ENCODE peak calls at places on chromosomes 11 and 22, in ten cellular contexts. N is HFF-Myc; T is CD4-positive, alpha-beta T cell; A is breast epithelium; L is tibial artery; H is A549; Y is dorsolateral prefrontal cortex; Q is glutamatergic neuron; E is endothelial cell; Z is CD8-positive, alpha-beta T cell. F is an unnamed sample.

GRCh38 chr11:35145249-35145648 is 6.3 kb downstream of the CD44 start:
- DNase-seq in A (no peak), L (no peak), Q (no peak), H (no peak), N (no peak), E (no peak), Z (no peak), T (no peak), Y (no peak), F (no peak)

GRCh38 chr11:62431171-62431895 is 12.5 kb downstream of the SCGB1A1 start:
- DNase-seq in E (no peak), T (no peak), Q (no peak), H (peak; percentile 42), Z (no peak), Y (no peak), A (no peak), L (no peak), N (no peak), F (no peak)

GRCh38 chr22:47918276-47918928 is 1156.0 kb downstream of the TBC1D22A start:
- DNase-seq in E (no peak), Q (no peak), T (peak; percentile 4), Z (no peak), N (no peak), A (no peak), H (no peak), L (no peak), Y (no peak), F (no peak)

GRCh38 chr11:2302280-2302843 is 549 bp downstream of the TSPAN32 start:
- DNase-seq in L (no peak), A (peak; percentile 17), Y (no peak), N (no peak), Z (no peak), H (no peak), Q (no peak), E (no peak), T (no peak), F (no peak)

GRCh38 chr11:96486890-96487633 is 97.2 kb downstream of the JRKL start:
- DNase-seq in L (no peak), N (no peak), T (no peak), H (peak; percentile 49), Q (no peak), Y (no peak), E (no peak), Z (no peak), A (no peak), F (no peak)

GRCh38 chr11:104765401-104765800 is 132.9 kb downstream of the CASP12 start:
- DNase-seq in Q (no peak), A (no peak), H (no peak), T (no peak), E (no peak), L (no peak), Z (no peak), N (no peak), Y (no peak), F (no peak)

GRCh38 chr22:46287873-46288751 is 8.6 kb upstream of the GTSE1 start:
- DNase-seq in N (no peak), T (no peak), H (no peak), Q (no peak), Z (peak; percentile 23), A (no peak), Y (no peak), L (no peak), E (peak; percentile 56), F (no peak)

GRCh38 chr11:76266269-76266668 is 60.0 kb upstream of the WNT11 start:
- DNase-seq in Q (no peak), N (peak; percentile 14), L (peak; percentile 79), Y (no peak), Z (no peak), T (no peak), H (peak; percentile 61), A (peak; percentile 28), E (no peak), F (no peak)

GRCh38 chr22:19085233-19086043 is 36.8 kb downstream of the DGCR2 start:
- DNase-seq in E (peak; percentile 9), Q (no peak), Y (no peak), N (no peak), Z (no peak), H (peak; percentile 18), L (no peak), A (no peak), T (no peak), F (peak; percentile 46)

GRCh38 chr11:75720639-75721038 is 3.0 kb downstream of the MOGAT2 start:
- DNase-seq in A (no peak), Q (no peak), L (no peak), Y (no peak), T (no peak), E (no peak), Z (no peak), N (no peak), H (no peak), F (no peak)

GRCh38 chr11:47442514-47442913 is 6.4 kb downstream of the RAPSN start:
- DNase-seq in E (no peak), Z (no peak), N (no peak), H (no peak), Q (no peak), Y (no peak), T (no peak), A (no peak), L (no peak), F (no peak)

GRCh38 chr11:111926505-111927391 is 8.0 kb downstream of the C11orf52 start:
- DNase-seq in A (peak; percentile 96), Y (peak; percentile 95), Q (peak; percentile 98), L (peak; percentile 96), Z (peak; percentile 90), H (peak; percentile 93), T (peak; percentile 95), E (peak; percentile 97), N (peak; percentile 82), F (peak; percentile 84)
- TF ChIP-seq CTCF in A (peak; percentile 28), Y (peak; percentile 26), Q (no peak), L (peak; percentile 45), Z (no peak), H (no peak), T (no peak), E (no peak), N (no peak), F (no peak)

GRCh38 chr11:125578783-125579182 is 9.5 kb downstream of the EI24 start:
- DNase-seq in A (no peak), E (no peak), H (no peak), Z (no peak), L (no peak), T (no peak), Y (no peak), Q (no peak), N (no peak), F (no peak)
- TF ChIP-seq CTCF in A (no peak), E (no peak), H (no peak), Z (no peak), L (no peak), T (no peak), Y (no peak), Q (no peak), N (no peak), F (no peak)

GRCh38 chr11:93775289-93775688 is 8.8 kb upstream of the MED17 start:
- DNase-seq in T (no peak), H (peak; percentile 4), Y (no peak), A (no peak), Q (peak; percentile 38), L (no peak), E (peak; percentile 13), N (no peak), Z (no peak), F (no peak)
- TF ChIP-seq CTCF in T (no peak), H (no peak), Y (no peak), A (no peak), Q (peak; percentile 53), L (no peak), E (peak; percentile 31), N (peak; percentile 50), Z (no peak), F (peak; percentile 21)

GRCh38 chr11:534592-535518 is 521 bp downstream of the HRAS start:
- DNase-seq in E (peak; percentile 18), Z (no peak), Q (no peak), L (no peak), A (peak; percentile 82), H (no peak), Y (no peak), N (no peak), T (no peak), F (no peak)
- TF ChIP-seq CTCF in E (no peak), Z (no peak), Q (no peak), L (no peak), A (no peak), H (peak; percentile 10), Y (no peak), N (no peak), T (no peak), F (no peak)